ENCODE peak calls at places on chromosomes 16 and 17, in ten cellular contexts. H, L, K, J, U, Z, V, Q, W and R are unnamed samples.
A peak's percentile ranks its signal among the peaks of the same experiment; 100 is the strongest.

GRCh38 chr16:77739493-77739892 is 17.2 kb downstream of the NUDT7 start:
- DNase-seq in V (no peak), Z (no peak), K (peak; percentile 58), W (no peak), U (no peak), J (no peak), H (no peak), Q (peak; percentile 61), L (no peak), R (no peak)

GRCh38 chr17:75178453-75178852 is 4.3 kb downstream of the SUMO2 start:
- DNase-seq in W (no peak), L (no peak), Q (no peak), K (no peak), U (no peak), V (no peak), J (no peak), H (no peak), Z (no peak), R (no peak)

GRCh38 chr17:10266477-10266876 is 68.1 kb upstream of the GAS7 start:
- DNase-seq in W (no peak), H (no peak), K (no peak), L (no peak), U (no peak), Q (no peak), J (no peak), V (no peak), Z (no peak), R (no peak)

GRCh38 chr16:58225965-58226602 is 28.2 kb upstream of the CSNK2A2 start:
- DNase-seq in K (no peak), Z (no peak), L (no peak), H (no peak), W (no peak), Q (no peak), V (no peak), U (no peak), J (no peak), R (no peak)

GRCh38 chr17:57424777-57425188 is 168.5 kb downstream of the MSI2 start:
- DNase-seq in J (peak; percentile 94), V (no peak), W (no peak), H (no peak), U (no peak), Q (peak; percentile 30), L (no peak), Z (no peak), K (no peak), R (no peak)

GRCh38 chr17:20997711-20998570 is 44.9 kb downstream of the USP22 start:
- DNase-seq in W (no peak), V (no peak), U (no peak), L (no peak), J (no peak), Z (no peak), H (no peak), Q (no peak), K (no peak), R (no peak)

GRCh38 chr17:80327518-80327917 is 66.9 kb downstream of the RNF213 start:
- DNase-seq in V (no peak), Q (no peak), W (no peak), Z (no peak), H (no peak), U (no peak), K (no peak), L (no peak), J (no peak), R (peak; percentile 16)

GRCh38 chr17:78276098-78276497 is 44.7 kb downstream of the TMEM235 start:
- DNase-seq in U (no peak), K (no peak), W (no peak), L (no peak), Z (no peak), Q (no peak), H (peak; percentile 40), V (no peak), J (no peak), R (no peak)

DNA sequence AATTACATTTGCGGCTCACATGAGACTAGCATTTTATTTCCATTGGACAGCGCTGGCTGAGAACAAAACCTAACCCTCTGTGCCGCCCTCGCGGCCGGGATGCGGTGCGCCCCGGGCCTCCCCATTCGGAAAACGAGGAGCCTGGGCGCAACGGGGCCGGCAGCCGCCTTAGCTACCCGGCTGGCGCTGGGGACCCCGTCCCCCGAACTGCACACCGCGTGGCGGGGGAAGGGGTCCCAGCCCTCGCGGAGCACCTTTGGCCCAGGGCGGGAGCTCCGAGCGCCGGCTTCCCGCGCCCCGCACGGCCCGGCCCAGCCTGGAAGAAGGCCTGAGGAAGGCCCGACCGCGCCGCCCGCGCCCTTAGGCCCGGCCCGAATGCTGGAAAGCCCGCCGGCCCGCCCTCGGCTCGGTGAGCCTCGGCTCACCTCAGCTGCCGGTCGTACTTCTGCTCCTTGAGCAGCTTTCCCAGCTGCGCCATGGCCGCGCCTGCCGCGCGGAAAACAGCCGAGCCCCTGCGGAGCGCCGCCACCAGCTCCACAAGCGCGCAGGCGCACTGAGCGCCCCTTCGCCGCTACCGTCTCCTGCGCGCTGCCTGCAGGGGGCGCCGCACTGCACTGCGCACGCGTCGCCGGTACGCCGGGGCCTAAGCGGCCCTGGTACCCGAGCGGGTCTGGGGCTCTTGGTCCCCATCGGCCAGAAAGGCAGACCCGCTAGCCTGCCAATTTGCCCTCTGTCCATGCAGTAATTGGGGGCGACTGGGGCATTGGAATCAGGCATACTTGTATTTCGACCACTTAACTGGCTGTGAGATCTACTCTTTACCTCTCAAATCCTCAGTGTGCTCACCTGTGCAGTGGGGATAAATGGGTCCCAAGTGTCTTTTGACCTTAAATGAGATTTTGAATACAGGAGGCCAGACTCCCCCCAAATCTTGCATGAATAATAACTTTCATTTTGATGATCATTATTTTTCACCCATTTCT is at the start of gene NAE1:
- DNase-seq in Q (peak; percentile 81), J (peak; percentile 89), H (peak; percentile 92), V (peak; percentile 89), U (peak; percentile 69), W (peak; percentile 80), K (peak; percentile 58), L (peak; percentile 69), Z (peak; percentile 87), R (peak; percentile 96)
- H3K27ac ChIP-seq in Q (peak within 1 kb of the TSS; percentile 57), J (no peak within 1 kb of the TSS), H (peak within 1 kb of the TSS; percentile 65), V (peak within 1 kb of the TSS; percentile 94), U (peak within 1 kb of the TSS; percentile 92), W (peak within 1 kb of the TSS; percentile 91), K (peak within 1 kb of the TSS; percentile 77), L (peak within 1 kb of the TSS; percentile 91), Z (peak within 1 kb of the TSS; percentile 81), R (peak within 1 kb of the TSS; percentile 69)

DNA sequence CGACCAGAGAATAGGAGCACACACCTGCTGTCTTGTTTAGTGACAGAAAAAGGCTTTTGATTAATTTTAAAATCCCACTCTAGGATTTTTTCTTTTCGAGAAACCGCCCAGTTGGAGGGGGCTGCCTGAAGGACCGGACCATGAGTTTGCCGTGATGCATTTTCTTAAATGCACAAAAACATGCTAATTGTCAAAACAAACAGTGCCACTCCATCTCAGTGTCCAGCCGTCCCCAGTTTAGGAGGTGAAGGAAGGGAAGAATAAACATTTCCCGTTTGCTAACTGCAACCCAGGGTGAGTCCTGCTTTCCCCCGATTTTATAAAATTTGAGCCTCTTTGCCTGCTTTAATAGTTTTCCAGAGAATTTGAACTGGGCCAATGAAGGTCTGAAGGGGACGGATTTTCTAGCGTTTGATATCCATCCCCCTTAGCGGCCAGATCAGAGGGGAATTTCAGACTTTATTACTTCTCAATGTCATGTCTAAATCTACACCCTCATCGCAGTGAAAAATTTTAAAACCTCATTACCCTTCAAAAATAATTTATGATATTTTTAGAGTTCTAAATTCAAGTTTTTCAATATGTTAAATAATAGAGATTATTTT is 3.3 kb downstream of the FOXC2 start:
- DNase-seq in W (no peak), Z (no peak), U (no peak), K (no peak), V (no peak), L (no peak), Q (no peak), J (no peak), H (no peak), R (no peak)
- H3K27ac ChIP-seq in W (peak overlapping the region; percentile 83), Z (no peak overlapping the region), U (peak overlapping the region; percentile 79), K (peak overlapping the region; percentile 94), V (peak overlapping the region; percentile 69), L (no peak overlapping the region), Q (no peak overlapping the region), J (no peak overlapping the region), H (no peak overlapping the region), R (peak overlapping the region; percentile 47)

DNA sequence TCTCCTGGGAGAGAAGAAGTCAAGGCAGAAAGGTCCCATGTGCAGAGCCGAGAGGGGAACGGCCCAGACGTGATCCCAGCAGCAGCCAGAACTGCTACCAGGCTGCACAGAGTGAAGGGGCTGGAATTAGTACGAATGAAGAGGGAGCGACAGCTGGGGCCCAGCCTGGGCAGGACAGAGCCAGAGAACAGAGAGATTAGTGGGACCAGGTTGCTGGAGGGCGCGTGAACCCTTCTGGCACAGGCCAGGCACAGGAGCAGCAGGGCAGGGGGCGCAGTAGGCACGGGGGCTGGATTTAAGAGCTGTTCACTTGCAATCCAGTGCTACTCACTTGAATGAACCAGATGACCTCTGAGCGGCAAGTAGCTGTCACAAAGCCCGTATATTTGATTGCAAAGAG is 66.9 kb downstream of the PLXDC1 start:
- DNase-seq in Q (no peak), H (no peak), Z (no peak), U (no peak), K (no peak), J (no peak), W (no peak), L (no peak), V (no peak), R (no peak)
- H3K27ac ChIP-seq in Q (no peak overlapping the region), H (no peak overlapping the region), Z (no peak overlapping the region), U (no peak overlapping the region), K (no peak overlapping the region), J (no peak overlapping the region), W (peak overlapping the region; percentile 76), L (no peak overlapping the region), V (peak overlapping the region; percentile 85), R (no peak overlapping the region)

GRCh38 chr16:49484936-49485335 is 111.3 kb downstream of the C16orf78 start:
- DNase-seq in Z (no peak), U (no peak), J (no peak), W (no peak), H (no peak), L (no peak), V (no peak), K (no peak), Q (no peak), R (no peak)

GRCh38 chr16:49483651-49484451 is 110.2 kb downstream of the C16orf78 start:
- DNase-seq in K (no peak), V (no peak), Q (no peak), Z (no peak), H (no peak), L (no peak), U (no peak), W (no peak), J (no peak), R (no peak)

GRCh38 chr16:49483251-49483650 is 109.6 kb downstream of the C16orf78 start:
- DNase-seq in L (no peak), H (no peak), V (no peak), W (no peak), Z (no peak), Q (no peak), K (no peak), J (no peak), U (no peak), R (no peak)

GRCh38 chr16:49485663-49486062 is 112.1 kb downstream of the C16orf78 start:
- DNase-seq in W (no peak), K (no peak), L (no peak), H (no peak), U (no peak), Z (no peak), V (no peak), J (no peak), Q (no peak), R (no peak)

DNA sequence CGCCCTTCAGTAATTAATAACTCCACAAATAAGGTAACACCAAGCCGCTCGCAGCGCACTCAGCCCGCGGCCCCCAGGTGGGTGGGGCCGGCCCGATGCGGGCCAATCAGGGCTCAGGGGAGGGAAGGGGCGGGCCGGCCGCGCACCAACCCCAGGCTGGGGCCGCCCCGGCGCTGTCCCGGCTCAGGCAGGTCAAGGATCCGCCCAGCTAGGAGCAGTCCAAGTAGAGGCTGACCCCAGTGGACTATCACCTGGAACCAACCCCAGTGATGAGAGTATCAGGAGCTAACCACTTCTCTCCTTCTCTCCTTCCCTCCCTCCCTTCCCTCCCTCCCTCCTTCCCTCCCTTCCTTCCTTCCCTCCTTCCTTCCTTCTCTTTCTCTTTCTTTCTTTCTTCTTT is 110.8 kb downstream of the C16orf78 start:
- DNase-seq in L (no peak), Q (no peak), W (peak; percentile 52), K (no peak), H (no peak), V (peak; percentile 77), J (no peak), Z (no peak), U (peak; percentile 63), R (peak; percentile 88)
- H3K27ac ChIP-seq in L (no peak overlapping the region), Q (no peak overlapping the region), W (no peak overlapping the region), K (no peak overlapping the region), H (no peak overlapping the region), V (no peak overlapping the region), J (no peak overlapping the region), Z (no peak overlapping the region), U (peak overlapping the region; percentile 80), R (no peak overlapping the region)